ENCODE peak calls at places on chromosomes 7 and 10, in four cellular contexts. One of them, this sample, is unnamed.

GRCh38 chr10:6920072-6921019 is 340.3 kb upstream of the PRKCQ start:
- DNase-seq in SK-N-SH: peak; percentile 71
- DNase-seq in OCI-LY7: peak; percentile 86
- DNase-seq in mammary epithelial cell: peak; percentile 48
- DNase-seq in this sample: no peak

GRCh38 chr7:114502454-114503254 is 88.0 kb downstream of the FOXP2 start:
- DNase-seq in SK-N-SH: no peak
- DNase-seq in OCI-LY7: no peak
- DNase-seq in mammary epithelial cell: no peak
- DNase-seq in this sample: no peak

GRCh38 chr10:95236068-95236903 is 42.2 kb downstream of the ACSM6 start:
- DNase-seq in SK-N-SH: no peak
- DNase-seq in OCI-LY7: peak; percentile 79
- DNase-seq in mammary epithelial cell: peak; percentile 74
- DNase-seq in this sample: no peak

GRCh38 chr7:106775552-106775936 is 89.5 kb upstream of the PIK3CG start:
- DNase-seq in SK-N-SH: no peak
- DNase-seq in OCI-LY7: no peak
- DNase-seq in mammary epithelial cell: peak; percentile 87
- DNase-seq in this sample: peak; percentile 85

GRCh38 chr10:50021646-50022045 is 33.4 kb downstream of the AGAP6 start:
- DNase-seq in SK-N-SH: no peak
- DNase-seq in OCI-LY7: no peak
- DNase-seq in mammary epithelial cell: no peak
- DNase-seq in this sample: no peak

GRCh38 chr10:95346715-95347401 is 56.1 kb upstream of the PDLIM1 start:
- DNase-seq in SK-N-SH: no peak
- DNase-seq in OCI-LY7: no peak
- DNase-seq in mammary epithelial cell: no peak
- DNase-seq in this sample: no peak

GRCh38 chr7:141362580-141363435 is 188.4 kb upstream of the AGK start:
- DNase-seq in SK-N-SH: peak; percentile 32
- DNase-seq in OCI-LY7: no peak
- DNase-seq in mammary epithelial cell: peak; percentile 47
- DNase-seq in this sample: peak; percentile 76

GRCh38 chr7:28672397-28672797 is 260.1 kb downstream of the CREB5 start:
- DNase-seq in SK-N-SH: peak; percentile 38
- DNase-seq in OCI-LY7: no peak
- DNase-seq in mammary epithelial cell: no peak
- DNase-seq in this sample: no peak

GRCh38 chr7:154183482-154183881 is 131.3 kb downstream of the DPP6 start:
- DNase-seq in SK-N-SH: peak; percentile 37
- DNase-seq in OCI-LY7: no peak
- DNase-seq in mammary epithelial cell: no peak
- DNase-seq in this sample: no peak

GRCh38 chr7:101968720-101969466 is 151.5 kb downstream of the CUX1 start:
- DNase-seq in SK-N-SH: peak; percentile 67
- DNase-seq in OCI-LY7: no peak
- DNase-seq in mammary epithelial cell: no peak
- DNase-seq in this sample: no peak

GRCh38 chr10:33365871-33366411 is 31.5 kb upstream of the NRP1 start:
- DNase-seq in SK-N-SH: no peak
- DNase-seq in OCI-LY7: no peak
- DNase-seq in mammary epithelial cell: peak; percentile 95
- DNase-seq in this sample: peak; percentile 80

GRCh38 chr10:74518076-74518475 is 308.3 kb upstream of the KAT6B start:
- DNase-seq in SK-N-SH: no peak
- DNase-seq in OCI-LY7: no peak
- DNase-seq in mammary epithelial cell: peak; percentile 23
- DNase-seq in this sample: no peak

GRCh38 chr7:34066968-34067367 is 161.6 kb downstream of the BMPER start:
- DNase-seq in SK-N-SH: no peak
- DNase-seq in OCI-LY7: no peak
- DNase-seq in mammary epithelial cell: peak; percentile 34
- DNase-seq in this sample: no peak

GRCh38 chr7:64098-64521 is 128.3 kb upstream of the FAM20C start:
- DNase-seq in SK-N-SH: peak; percentile 78
- DNase-seq in OCI-LY7: peak; percentile 22
- DNase-seq in mammary epithelial cell: peak; percentile 42
- DNase-seq in this sample: peak; percentile 92

GRCh38 chr10:123421461-123421860 is 244.7 kb upstream of the GPR26 start:
- DNase-seq in SK-N-SH: no peak
- DNase-seq in OCI-LY7: no peak
- DNase-seq in mammary epithelial cell: no peak
- DNase-seq in this sample: no peak

GRCh38 chr10:108461976-108462375 is 1297.5 kb upstream of the SORCS1 start:
- DNase-seq in SK-N-SH: no peak
- DNase-seq in OCI-LY7: no peak
- DNase-seq in mammary epithelial cell: no peak
- DNase-seq in this sample: no peak

DNA sequence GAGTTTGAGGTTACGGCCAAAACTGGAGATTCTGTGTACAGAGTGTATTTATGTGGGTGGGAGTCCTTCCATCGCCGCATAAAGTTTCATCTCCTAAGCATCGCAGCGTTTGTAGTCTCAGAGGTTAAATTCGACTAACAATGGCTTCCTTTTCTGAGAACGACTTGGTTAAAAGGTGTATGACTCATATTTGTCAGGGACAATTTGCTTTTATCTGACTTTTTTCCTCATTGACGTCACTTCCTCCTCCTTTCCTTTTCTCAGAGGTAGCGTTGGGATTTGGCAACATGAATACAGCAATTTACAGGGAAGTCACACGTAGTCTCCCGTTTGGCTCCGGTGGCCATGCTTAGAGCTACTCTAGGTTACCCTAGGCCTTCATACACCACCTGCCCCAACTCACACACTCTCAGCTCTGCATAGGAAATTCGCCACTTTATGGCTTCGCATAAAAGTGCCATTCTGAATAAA is 37.6 kb upstream of the TCF7L2 start:
- DNase-seq in SK-N-SH: no peak
- DNase-seq in OCI-LY7: no peak
- DNase-seq in mammary epithelial cell: no peak
- DNase-seq in this sample: no peak
- H3K4me2 ChIP-seq in SK-N-SH: no peak overlapping the region
- H3K4me2 ChIP-seq in OCI-LY7: no peak overlapping the region
- H3K4me2 ChIP-seq in mammary epithelial cell: no peak overlapping the region
- H3K4me2 ChIP-seq in this sample: no peak overlapping the region

GRCh38 chr7:105238198-105238765 is 150.4 kb downstream of the SRPK2 start:
- DNase-seq in SK-N-SH: no peak
- DNase-seq in OCI-LY7: no peak
- DNase-seq in mammary epithelial cell: no peak
- DNase-seq in this sample: no peak
- H4K20me1 ChIP-seq in SK-N-SH: peaks cover 83% of the 10 kb centered on the region
- H4K20me1 ChIP-seq in OCI-LY7: peaks cover 10% of the 10 kb centered on the region
- H4K20me1 ChIP-seq in mammary epithelial cell: no peaks in the 10 kb centered on the region
- H4K20me1 ChIP-seq in this sample: peaks cover 44% of the 10 kb centered on the region

GRCh38 chr7:39083781-39084180 is 106.1 kb downstream of the POU6F2 start:
- DNase-seq in SK-N-SH: no peak
- DNase-seq in OCI-LY7: no peak
- DNase-seq in mammary epithelial cell: no peak
- DNase-seq in this sample: no peak

GRCh38 chr7:39085189-39085588 is 107.5 kb downstream of the POU6F2 start:
- DNase-seq in SK-N-SH: no peak
- DNase-seq in OCI-LY7: no peak
- DNase-seq in mammary epithelial cell: no peak
- DNase-seq in this sample: no peak

GRCh38 chr7:39086638-39087360 is 109.1 kb downstream of the POU6F2 start:
- DNase-seq in SK-N-SH: no peak
- DNase-seq in OCI-LY7: no peak
- DNase-seq in mammary epithelial cell: no peak
- DNase-seq in this sample: no peak

GRCh38 chr7:39084344-39084743 is 106.6 kb downstream of the POU6F2 start:
- DNase-seq in SK-N-SH: no peak
- DNase-seq in OCI-LY7: no peak
- DNase-seq in mammary epithelial cell: no peak
- DNase-seq in this sample: no peak

GRCh38 chr7:39085590-39086049 is 107.9 kb downstream of the POU6F2 start:
- DNase-seq in SK-N-SH: no peak
- DNase-seq in OCI-LY7: no peak
- DNase-seq in mammary epithelial cell: peak; percentile 1
- DNase-seq in this sample: no peak
- H2AFZ ChIP-seq in SK-N-SH: no peak overlapping the region
- H2AFZ ChIP-seq in OCI-LY7: no peak overlapping the region
- H2AFZ ChIP-seq in mammary epithelial cell: peak overlapping the region; percentile 26
- H2AFZ ChIP-seq in this sample: no peak overlapping the region

GRCh38 chr7:87966271-87966670 is 32.2 kb downstream of the ADAM22 start:
- DNase-seq in SK-N-SH: peak; percentile 46
- DNase-seq in OCI-LY7: no peak
- DNase-seq in mammary epithelial cell: no peak
- DNase-seq in this sample: no peak

GRCh38 chr7:87959336-87959735 is 25.3 kb downstream of the ADAM22 start:
- DNase-seq in SK-N-SH: no peak
- DNase-seq in OCI-LY7: no peak
- DNase-seq in mammary epithelial cell: no peak
- DNase-seq in this sample: no peak

GRCh38 chr7:87960244-87960643 is 26.2 kb downstream of the ADAM22 start:
- DNase-seq in SK-N-SH: no peak
- DNase-seq in OCI-LY7: no peak
- DNase-seq in mammary epithelial cell: no peak
- DNase-seq in this sample: no peak

DNA sequence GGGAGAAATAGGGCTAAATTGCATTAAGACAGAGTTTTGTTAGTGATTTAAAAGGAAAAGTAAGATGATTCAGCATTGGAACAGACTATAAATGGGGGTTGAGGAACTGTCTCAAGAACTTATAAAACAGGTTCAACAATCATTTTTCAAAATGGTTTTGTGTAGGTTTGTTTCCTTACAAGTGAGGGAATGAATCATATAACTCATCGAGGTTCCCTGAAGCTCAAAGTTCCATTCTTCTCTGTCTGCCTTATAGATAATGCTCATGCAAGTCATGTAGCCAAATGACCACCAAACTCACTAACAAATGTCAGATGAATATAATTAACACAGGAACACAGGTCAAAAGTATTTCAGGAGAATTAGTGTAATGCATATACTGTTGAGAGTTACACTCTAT is 27.7 kb downstream of the ADAM22 start:
- DNase-seq in SK-N-SH: no peak
- DNase-seq in OCI-LY7: no peak
- DNase-seq in mammary epithelial cell: no peak
- DNase-seq in this sample: no peak
- H3K4me2 ChIP-seq in SK-N-SH: no peak overlapping the region
- H3K4me2 ChIP-seq in OCI-LY7: no peak overlapping the region
- H3K4me2 ChIP-seq in mammary epithelial cell: no peak overlapping the region
- H3K4me2 ChIP-seq in this sample: no peak overlapping the region

This sample was measured in osteoblast.